ENCODE peak calls at places on chromosomes 7 and 10, in nine cellular contexts. V, P, Y, K, G, L, I, R and T are unnamed samples.

GRCh38 chr10:23981520-23982309 is 227.2 kb upstream of the KIAA1217 start:
- DNase-seq in I (no peak), G (no peak), P (no peak), K (no peak), R (no peak), V (no peak), L (no peak), Y (no peak), T (no peak)

GRCh38 chr7:7751243-7752092 is 33.1 kb upstream of the RPA3 start:
- DNase-seq in I (peak; percentile 81), L (no peak), R (peak; percentile 75), K (no peak), P (no peak), G (no peak), V (no peak), Y (no peak), T (no peak)

GRCh38 chr7:91198371-91198770 is 65.9 kb upstream of the FZD1 start:
- DNase-seq in K (no peak), V (no peak), P (no peak), G (no peak), I (no peak), R (no peak), Y (no peak), L (no peak), T (no peak)

GRCh38 chr10:75355706-75356105 is 45.9 kb downstream of the ZNF503 start:
- DNase-seq in L (no peak), V (no peak), I (no peak), Y (no peak), G (no peak), R (no peak), P (no peak), K (no peak), T (no peak)

GRCh38 chr7:157854066-157854891 is 517.5 kb downstream of the DNAJB6 start:
- DNase-seq in R (peak; percentile 55), V (no peak), K (no peak), I (peak; percentile 55), Y (no peak), L (peak; percentile 82), P (peak; percentile 82), G (no peak), T (no peak)

GRCh38 chr10:43407148-43407575 is 1.8 kb downstream of the HNRNPF start:
- DNase-seq in K (peak; percentile 62), V (no peak), R (peak; percentile 73), Y (no peak), L (peak; percentile 53), I (peak; percentile 58), P (peak; percentile 74), G (peak; percentile 58), T (peak; percentile 32)

GRCh38 chr10:36185096-36185495 is 543.0 kb upstream of the FZD8 start:
- DNase-seq in G (no peak), K (no peak), L (no peak), P (no peak), Y (no peak), R (no peak), V (no peak), I (no peak), T (no peak)

GRCh38 chr7:144035385-144035784 is 13.4 kb upstream of the OR2A5 start:
- DNase-seq in V (no peak), Y (no peak), R (no peak), G (no peak), L (no peak), K (no peak), I (no peak), P (no peak), T (no peak)

DNA sequence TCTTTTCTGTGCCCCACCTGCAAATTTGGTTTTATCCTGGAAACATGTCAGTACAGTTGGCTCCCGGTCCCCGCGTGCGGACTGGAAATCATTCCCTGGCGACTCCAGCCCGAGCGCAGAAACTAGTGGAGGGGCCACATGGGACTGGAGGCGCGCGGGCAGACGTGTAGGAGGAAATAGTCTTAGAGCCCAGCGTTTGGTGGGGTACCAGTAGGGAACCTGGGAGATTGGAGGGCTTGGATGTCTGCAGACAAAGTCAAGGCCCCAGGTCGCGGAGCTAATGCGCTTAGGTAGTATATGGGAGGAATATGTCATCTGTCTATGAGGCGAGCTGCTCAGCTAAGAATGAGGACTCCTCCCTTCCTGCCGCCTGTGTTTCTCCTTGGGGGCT is 1.3 kb downstream of the GALNT17 start:
- DNase-seq in K (no peak), I (no peak), L (peak; percentile 19), G (no peak), R (no peak), V (no peak), Y (no peak), P (no peak), T (no peak)
- H3K4me3 ChIP-seq in K (peak overlapping the region; percentile 67), I (no peak overlapping the region), L (peak overlapping the region; percentile 66), G (peak overlapping the region; percentile 75), R (peak overlapping the region; percentile 51), V (no peak overlapping the region), Y (no peak overlapping the region), P (peak overlapping the region; percentile 75), T (no peak overlapping the region)

GRCh38 chr10:38054361-38054797 is 39.8 kb upstream of the ZNF37A start:
- DNase-seq in V (no peak), K (no peak), Y (no peak), G (peak; percentile 89), I (no peak), P (no peak), R (no peak), L (no peak), T (no peak)
- H3K27ac ChIP-seq in V (no peak overlapping the region), K (no peak overlapping the region), Y (no peak overlapping the region), G (no peak overlapping the region), I (no peak overlapping the region), P (no peak overlapping the region), R (no peak overlapping the region), L (no peak overlapping the region), T (no peak overlapping the region)

GRCh38 chr7:156347132-156347531 is 293.4 kb upstream of the RNF32 start:
- DNase-seq in G (no peak), I (no peak), L (no peak), P (no peak), K (no peak), R (no peak), Y (no peak), V (no peak), T (no peak)

DNA sequence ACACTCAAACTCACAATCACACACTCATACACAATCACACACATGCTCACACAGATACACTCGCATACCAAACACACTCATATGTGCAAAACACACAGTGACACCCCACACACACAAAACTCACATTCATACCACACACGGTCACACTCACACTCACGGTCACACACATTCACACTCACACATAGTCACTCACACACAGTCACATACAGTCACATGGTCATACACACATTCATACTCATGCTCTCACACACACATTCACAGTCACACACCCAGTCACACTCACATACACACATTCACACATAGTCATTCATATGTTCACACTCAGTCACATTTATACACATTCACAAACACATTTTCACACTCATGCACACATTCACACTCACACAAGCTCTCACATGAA is 296.0 kb upstream of the RNF32 start:
- DNase-seq in K (no peak), V (no peak), P (no peak), I (no peak), R (no peak), G (no peak), Y (no peak), L (no peak), T (no peak)
- H3K4me3 ChIP-seq in K (no peak overlapping the region), V (no peak overlapping the region), P (no peak overlapping the region), I (no peak overlapping the region), R (no peak overlapping the region), G (no peak overlapping the region), Y (no peak overlapping the region), L (no peak overlapping the region), T (no peak overlapping the region)

DNA sequence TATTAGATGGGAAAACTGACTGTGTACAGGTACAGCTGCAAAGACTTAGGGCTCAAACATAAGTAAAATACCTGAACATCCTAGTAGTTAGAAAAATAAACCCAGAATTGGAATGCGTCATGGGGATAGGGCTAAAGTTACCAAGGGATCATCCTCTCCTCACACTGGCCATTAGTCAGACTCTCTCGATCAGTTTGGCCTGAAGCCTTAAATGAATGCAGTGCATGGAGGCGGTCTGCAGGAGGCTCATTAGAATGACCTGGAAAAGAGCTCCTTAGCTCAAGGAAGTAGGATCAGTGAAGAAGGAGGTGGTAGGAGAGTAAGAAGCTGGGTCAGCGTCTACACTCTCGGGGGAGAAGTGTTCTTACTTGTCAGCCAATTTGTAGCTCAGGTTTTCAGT is 35.3 kb downstream of the DENND2A start:
- DNase-seq in R (no peak), V (no peak), K (no peak), G (no peak), P (no peak), L (no peak), I (no peak), Y (no peak), T (no peak)
- H3K27ac ChIP-seq in R (peak overlapping the region; percentile 64), V (no peak overlapping the region), K (no peak overlapping the region), G (no peak overlapping the region), P (peak overlapping the region; percentile 31), L (no peak overlapping the region), I (no peak overlapping the region), Y (peak overlapping the region; percentile 45), T (no peak overlapping the region)

GRCh38 chr7:70833726-70834125 is 298.2 kb upstream of the GALNT17 start:
- DNase-seq in V (no peak), G (peak; percentile 34), K (no peak), L (no peak), Y (no peak), P (no peak), R (no peak), I (no peak), T (no peak)

GRCh38 chr7:70830426-70830825 is 301.5 kb upstream of the GALNT17 start:
- DNase-seq in R (no peak), V (no peak), P (no peak), I (no peak), K (no peak), L (no peak), Y (no peak), G (no peak), T (no peak)

GRCh38 chr7:70830060-70830395 is 301.9 kb upstream of the GALNT17 start:
- DNase-seq in V (no peak), P (no peak), K (no peak), R (no peak), L (no peak), I (no peak), G (no peak), Y (no peak), T (no peak)

GRCh38 chr7:70828366-70828765 is 303.6 kb upstream of the GALNT17 start:
- DNase-seq in K (no peak), Y (no peak), I (no peak), G (no peak), V (no peak), L (no peak), R (no peak), P (no peak), T (no peak)

GRCh38 chr7:70829221-70830059 is 302.5 kb upstream of the GALNT17 start:
- DNase-seq in G (peak; percentile 68), L (peak; percentile 82), K (peak; percentile 47), V (peak; percentile 2), P (peak; percentile 73), I (peak; percentile 64), Y (peak; percentile 53), R (peak; percentile 60), T (peak; percentile 64)
- H3K4me3 ChIP-seq in G (no peak overlapping the region), L (no peak overlapping the region), K (no peak overlapping the region), V (no peak overlapping the region), P (no peak overlapping the region), I (no peak overlapping the region), Y (no peak overlapping the region), R (no peak overlapping the region), T (peak overlapping the region; percentile 9)

GRCh38 chr7:2663121-2663886 is 24.7 kb upstream of the AMZ1 start:
- DNase-seq in L (peak; percentile 61), R (no peak), V (no peak), G (peak; percentile 23), K (no peak), P (peak; percentile 73), I (no peak), Y (no peak), T (no peak)
- H3K27ac ChIP-seq in L (no peak overlapping the region), R (no peak overlapping the region), V (no peak overlapping the region), G (peak overlapping the region; percentile 51), K (no peak overlapping the region), P (no peak overlapping the region), I (no peak overlapping the region), Y (no peak overlapping the region), T (no peak overlapping the region)